ENCODE peak calls at places on chromosome 5, in eight cellular contexts. J is dorsolateral prefrontal cortex, C is stomach, K is AG04450, Q is tibial nerve, L is colonic mucosa, V is aorta, X is neural progenitor cell. T is an unnamed sample. For H3K27me3, the result is how much of the 10 kb centered on the place peaks cover.

GRCh38 chr5:177446184-177447065 is at the start of gene PRR7:
- DNase-seq in K (no peak), C (peak), Q (no peak), L (peak), J (peak), X (peak), V (peak), T (peak)

GRCh38 chr5:137142371-137143243 is 356.5 kb downstream of the SPOCK1 start:
- DNase-seq in X (peak), K (peak), L (no peak), J (peak), V (peak), C (no peak), Q (peak), T (no peak)

GRCh38 chr5:87121315-87122170 is 146.1 kb upstream of the RASA1 start:
- DNase-seq in C (no peak), Q (no peak), V (no peak), X (no peak), J (no peak), L (no peak), K (peak), T (no peak)

GRCh38 chr5:124905756-124906155 is 159.3 kb upstream of the ZNF608 start:
- DNase-seq in X (no peak), L (no peak), V (no peak), C (no peak), J (no peak), Q (no peak), K (no peak), T (no peak)

GRCh38 chr5:42108468-42108867 is 183.4 kb downstream of the FBXO4 start:
- DNase-seq in K (no peak), C (no peak), J (no peak), L (no peak), V (no peak), X (no peak), Q (no peak), T (no peak)

GRCh38 chr5:135009736-135010501 is 24.1 kb downstream of the PITX1 start:
- DNase-seq in K (no peak), L (no peak), C (no peak), J (no peak), X (no peak), Q (no peak), V (peak), T (peak)

GRCh38 chr5:321233-321725 is at the start of gene AHRR:
- DNase-seq in K (no peak), J (no peak), X (peak), L (peak), Q (no peak), V (peak), C (peak), T (no peak)

GRCh38 chr5:146947181-146947941 is 68.8 kb upstream of the PPP2R2B start:
- DNase-seq in J (no peak), L (no peak), Q (no peak), C (no peak), K (no peak), V (no peak), X (peak), T (no peak)

GRCh38 chr5:159518361-159518760 is 188.1 kb upstream of the IL12B start:
- DNase-seq in V (no peak), L (no peak), C (peak), K (no peak), X (no peak), Q (no peak), J (no peak), T (no peak)

GRCh38 chr5:169649486-169649885 is 12.4 kb downstream of the DOCK2 start:
- DNase-seq in C (no peak), L (no peak), K (no peak), Q (no peak), J (no peak), V (no peak), X (no peak), T (no peak)

GRCh38 chr5:173765030-173765644 is 123.0 kb upstream of the CPEB4 start:
- DNase-seq in Q (no peak), C (no peak), J (no peak), L (no peak), V (no peak), X (no peak), K (no peak), T (no peak)

GRCh38 chr5:178416919-178417318 is 173.3 kb downstream of the COL23A1 start:
- DNase-seq in X (no peak), K (no peak), J (no peak), Q (no peak), C (no peak), V (peak), L (no peak), T (no peak)

GRCh38 chr5:36392818-36393217 is 91.1 kb upstream of the RANBP3L start:
- DNase-seq in C (no peak), J (no peak), L (no peak), X (no peak), Q (no peak), V (no peak), K (no peak), T (no peak)

GRCh38 chr5:181138258-181138657 is 7.3 kb upstream of the OR2V1 start:
- DNase-seq in L (no peak), J (no peak), Q (no peak), C (no peak), V (no peak), K (no peak), X (no peak), T (no peak)

GRCh38 chr5:7540806-7541205 is 144.9 kb downstream of the ADCY2 start:
- DNase-seq in K (no peak), Q (no peak), V (no peak), X (peak), L (no peak), C (no peak), J (no peak), T (no peak)

DNA sequence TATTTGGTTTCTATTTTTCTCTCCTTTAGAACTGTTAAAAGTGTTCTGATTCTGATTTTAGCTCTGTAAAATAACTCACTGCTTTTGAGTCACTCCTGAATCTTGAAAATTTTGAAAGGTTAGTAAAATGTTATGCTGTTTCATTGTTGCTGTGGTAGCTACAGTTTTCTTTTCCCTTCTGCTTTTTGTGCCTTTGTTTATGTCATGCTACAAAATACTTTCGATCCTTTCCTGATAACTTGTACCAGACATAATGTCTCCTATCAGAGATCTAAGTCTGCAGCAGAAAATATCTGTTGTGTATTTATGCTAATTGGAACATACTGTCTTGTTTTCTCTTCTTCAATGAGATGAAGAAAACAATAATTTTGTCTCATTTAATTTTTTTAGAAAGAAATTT is 26.9 kb upstream of the CEP120 start:
- DNase-seq in C (no peak), X (no peak), J (no peak), K (no peak), V (no peak), Q (no peak), L (no peak), T (no peak)
- H3K27ac ChIP-seq in C (no peak), X (no peak), J (no peak), K (no peak), V (no peak), Q (no peak), L (no peak), T (no peak)

DNA sequence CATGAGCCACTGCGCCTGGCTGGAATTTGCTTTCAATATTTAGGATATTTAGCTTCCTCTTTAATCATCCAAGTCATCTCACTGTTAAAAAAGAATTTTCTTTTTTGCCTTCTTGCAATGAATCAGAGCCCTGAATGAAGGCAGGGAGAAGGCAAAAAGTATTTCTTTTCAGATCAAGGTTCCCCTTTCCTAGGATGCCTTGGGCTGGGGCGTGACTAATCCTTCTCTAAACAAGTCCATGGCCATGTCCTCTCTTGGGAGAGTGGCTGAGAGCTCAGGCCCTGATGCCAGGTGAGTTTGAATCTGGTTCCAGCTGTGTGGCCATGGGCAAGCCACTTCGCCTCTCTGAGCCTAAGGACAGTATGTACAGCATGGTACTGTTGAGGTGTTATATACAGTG is 84.8 kb upstream of the NEURL1B start:
- DNase-seq in J (no peak), V (peak), K (no peak), C (no peak), L (no peak), X (no peak), Q (no peak), T (peak)
- H3K27me3 ChIP-seq in J (under half), V (under half), K (under half), C (under half), L (under half), X (under half), Q (under half), T (half or more)

GRCh38 chr5:140292212-140293040 is 10.5 kb downstream of the PFDN1 start:
- DNase-seq in X (no peak), K (no peak), L (no peak), Q (no peak), J (no peak), V (no peak), C (no peak), T (no peak)
- H3K27ac ChIP-seq in X (no peak), K (no peak), L (no peak), Q (peak), J (peak), V (no peak), C (peak), T (no peak)

DNA sequence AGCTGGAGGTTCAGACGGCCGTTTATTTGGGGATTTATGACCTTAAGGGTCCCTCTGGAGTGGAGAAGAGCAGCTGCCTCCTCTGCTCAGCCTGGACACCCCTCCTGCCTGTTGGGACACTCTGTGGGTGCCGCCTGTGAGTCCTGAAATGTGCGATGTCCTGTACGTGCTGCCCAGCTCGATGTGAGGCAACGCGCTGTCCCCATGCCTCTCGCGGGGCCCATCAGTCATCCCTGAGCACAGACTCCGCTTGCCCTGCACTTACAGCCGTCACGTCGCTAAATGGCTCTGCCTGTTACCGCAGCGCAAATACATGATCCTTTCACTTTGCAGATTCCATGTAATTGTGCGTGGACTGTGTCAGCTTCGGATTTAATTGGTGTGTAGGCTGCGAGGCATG is 27.2 kb downstream of the IRX4 start:
- DNase-seq in L (no peak), Q (no peak), K (no peak), V (no peak), C (no peak), X (no peak), J (no peak), T (no peak)
- H3K27me3 ChIP-seq in L (under half), Q (under half), K (under half), V (under half), C (half or more), X (half or more), J (half or more), T (under half)

DNA sequence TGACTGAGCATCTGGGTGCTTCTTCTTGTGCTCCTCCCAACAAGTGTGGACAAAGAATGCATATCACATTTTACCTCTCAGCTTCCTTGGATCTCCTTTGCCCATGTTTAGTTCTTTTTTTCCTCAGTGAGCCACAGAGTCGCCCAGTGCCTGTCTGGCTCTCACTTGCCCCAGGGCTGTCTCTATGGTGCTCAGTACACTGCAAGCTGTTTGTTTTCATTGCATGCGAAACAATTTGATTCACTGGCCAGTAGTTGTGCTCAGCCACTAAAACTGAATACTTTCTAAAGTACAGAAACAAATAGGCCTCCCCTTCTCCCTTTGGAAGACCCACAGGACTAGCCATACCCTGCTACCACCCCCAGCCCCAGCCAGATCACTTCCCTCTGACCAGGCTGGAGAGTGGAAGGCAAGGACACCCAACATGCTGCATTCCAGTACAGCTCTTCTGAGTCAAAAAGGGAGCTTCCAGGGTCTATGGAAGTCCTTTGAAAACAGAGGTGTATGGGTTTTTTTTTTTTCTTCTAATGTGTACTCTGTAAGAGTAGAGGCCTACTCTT is 3.8 kb downstream of the LHFPL2 start:
- DNase-seq in Q (no peak), V (no peak), C (no peak), X (no peak), J (no peak), L (no peak), K (no peak), T (no peak)
- H3K27ac ChIP-seq in Q (no peak), V (no peak), C (no peak), X (no peak), J (no peak), L (no peak), K (no peak), T (no peak)